ENCODE peak calls at places on chromosomes 16 and 17, in nine cellular contexts. One of them, this sample, is unnamed. For H3K27me3 and H3K4me1, the result is how much of the 10 kb centered on the place peaks cover.

GRCh38 chr17:7560172-7561027 is 1.3 kb upstream of the SENP3 start:
- DNase-seq in right lobe of liver: no peak
- DNase-seq in endodermal cell: peak
- DNase-seq in body of pancreas: peak
- DNase-seq in pancreas: peak
- DNase-seq in stomach: peak
- DNase-seq in BE2C: no peak
- DNase-seq in IMR-90: peak
- DNase-seq in H1: no peak
- DNase-seq in this sample: no peak

GRCh38 chr16:84610385-84610784 is 7.5 kb downstream of the COTL1 start:
- DNase-seq in IMR-90: no peak
- DNase-seq in pancreas: no peak
- DNase-seq in H1: no peak
- DNase-seq in right lobe of liver: no peak
- DNase-seq in BE2C: no peak
- DNase-seq in body of pancreas: no peak
- DNase-seq in stomach: no peak
- DNase-seq in endodermal cell: no peak
- DNase-seq in this sample: no peak

GRCh38 chr16:10031473-10031872 is 150.8 kb downstream of the GRIN2A start:
- DNase-seq in H1: no peak
- DNase-seq in body of pancreas: no peak
- DNase-seq in right lobe of liver: no peak
- DNase-seq in stomach: no peak
- DNase-seq in IMR-90: no peak
- DNase-seq in pancreas: no peak
- DNase-seq in endodermal cell: peak
- DNase-seq in BE2C: no peak
- DNase-seq in this sample: no peak

GRCh38 chr16:53372942-53373871 is 61.1 kb upstream of the RBL2 start:
- DNase-seq in right lobe of liver: peak
- DNase-seq in stomach: peak
- DNase-seq in endodermal cell: no peak
- DNase-seq in IMR-90: no peak
- DNase-seq in body of pancreas: peak
- DNase-seq in pancreas: peak
- DNase-seq in H1: peak
- DNase-seq in BE2C: no peak
- DNase-seq in this sample: no peak

GRCh38 chr16:20940864-20941634 is 40.5 kb downstream of the LYRM1 start:
- DNase-seq in IMR-90: no peak
- DNase-seq in BE2C: no peak
- DNase-seq in pancreas: no peak
- DNase-seq in endodermal cell: no peak
- DNase-seq in right lobe of liver: no peak
- DNase-seq in stomach: no peak
- DNase-seq in H1: no peak
- DNase-seq in body of pancreas: no peak
- DNase-seq in this sample: no peak

GRCh38 chr17:74484066-74484465 is 17.6 kb downstream of the CD300A start:
- DNase-seq in right lobe of liver: no peak
- DNase-seq in endodermal cell: peak
- DNase-seq in BE2C: no peak
- DNase-seq in H1: no peak
- DNase-seq in pancreas: no peak
- DNase-seq in IMR-90: no peak
- DNase-seq in body of pancreas: no peak
- DNase-seq in stomach: no peak
- DNase-seq in this sample: no peak

GRCh38 chr17:80123791-80124190 is 22.4 kb downstream of the GAA start:
- DNase-seq in H1: no peak
- DNase-seq in right lobe of liver: no peak
- DNase-seq in stomach: peak
- DNase-seq in pancreas: no peak
- DNase-seq in endodermal cell: no peak
- DNase-seq in body of pancreas: peak
- DNase-seq in IMR-90: peak
- DNase-seq in BE2C: no peak
- DNase-seq in this sample: no peak

GRCh38 chr16:17313085-17313611 is 157.6 kb downstream of the XYLT1 start:
- DNase-seq in BE2C: peak
- DNase-seq in stomach: no peak
- DNase-seq in endodermal cell: no peak
- DNase-seq in pancreas: peak
- DNase-seq in right lobe of liver: no peak
- DNase-seq in body of pancreas: peak
- DNase-seq in IMR-90: peak
- DNase-seq in H1: no peak
- DNase-seq in this sample: no peak

GRCh38 chr17:64507418-64507766 is 615 bp downstream of the CEP95 start:
- DNase-seq in right lobe of liver: no peak
- DNase-seq in endodermal cell: no peak
- DNase-seq in H1: no peak
- DNase-seq in stomach: no peak
- DNase-seq in IMR-90: peak
- DNase-seq in pancreas: peak
- DNase-seq in body of pancreas: peak
- DNase-seq in BE2C: peak
- DNase-seq in this sample: no peak

GRCh38 chr17:80361495-80362220 is 53.3 kb upstream of the ENDOV start:
- DNase-seq in pancreas: no peak
- DNase-seq in IMR-90: no peak
- DNase-seq in body of pancreas: no peak
- DNase-seq in right lobe of liver: peak
- DNase-seq in BE2C: peak
- DNase-seq in stomach: no peak
- DNase-seq in endodermal cell: peak
- DNase-seq in H1: no peak
- DNase-seq in this sample: no peak

GRCh38 chr16:56824335-56824734 is 40.7 kb upstream of the SLC12A3 start:
- DNase-seq in pancreas: no peak
- DNase-seq in body of pancreas: no peak
- DNase-seq in endodermal cell: no peak
- DNase-seq in right lobe of liver: no peak
- DNase-seq in stomach: peak
- DNase-seq in IMR-90: no peak
- DNase-seq in BE2C: no peak
- DNase-seq in H1: no peak
- DNase-seq in this sample: no peak

GRCh38 chr16:30095166-30096078 is 591 bp downstream of the YPEL3 start:
- DNase-seq in BE2C: no peak
- DNase-seq in right lobe of liver: no peak
- DNase-seq in pancreas: peak
- DNase-seq in H1: no peak
- DNase-seq in endodermal cell: peak
- DNase-seq in body of pancreas: peak
- DNase-seq in stomach: no peak
- DNase-seq in IMR-90: no peak
- DNase-seq in this sample: no peak

GRCh38 chr17:27081002-27081638 is 212.8 kb upstream of the WSB1 start:
- DNase-seq in stomach: no peak
- DNase-seq in pancreas: no peak
- DNase-seq in IMR-90: no peak
- DNase-seq in right lobe of liver: no peak
- DNase-seq in body of pancreas: no peak
- DNase-seq in BE2C: no peak
- DNase-seq in H1: no peak
- DNase-seq in endodermal cell: no peak
- DNase-seq in this sample: no peak

GRCh38 chr17:37475713-37476420 is 13.8 kb upstream of the DUSP14 start:
- DNase-seq in right lobe of liver: no peak
- DNase-seq in pancreas: no peak
- DNase-seq in stomach: no peak
- DNase-seq in endodermal cell: no peak
- DNase-seq in BE2C: no peak
- DNase-seq in body of pancreas: no peak
- DNase-seq in IMR-90: no peak
- DNase-seq in H1: no peak
- DNase-seq in this sample: no peak

GRCh38 chr16:73505178-73505968 is 457.4 kb upstream of the ZFHX3 start:
- DNase-seq in body of pancreas: no peak
- DNase-seq in right lobe of liver: no peak
- DNase-seq in BE2C: no peak
- DNase-seq in H1: no peak
- DNase-seq in endodermal cell: no peak
- DNase-seq in pancreas: no peak
- DNase-seq in IMR-90: no peak
- DNase-seq in stomach: no peak
- DNase-seq in this sample: no peak

GRCh38 chr17:75614006-75614405 is 19.2 kb upstream of the SMIM5 start:
- DNase-seq in IMR-90: no peak
- DNase-seq in H1: no peak
- DNase-seq in right lobe of liver: no peak
- DNase-seq in stomach: no peak
- DNase-seq in body of pancreas: no peak
- DNase-seq in endodermal cell: peak
- DNase-seq in pancreas: no peak
- DNase-seq in BE2C: peak
- DNase-seq in this sample: no peak
- TF ChIP-seq CTCF in IMR-90: peak
- TF ChIP-seq CTCF in H1: peak
- TF ChIP-seq CTCF in right lobe of liver: no peak
- TF ChIP-seq CTCF in stomach: no peak
- TF ChIP-seq CTCF in body of pancreas: no peak
- TF ChIP-seq CTCF in endodermal cell: peak
- TF ChIP-seq CTCF in pancreas: no peak
- TF ChIP-seq CTCF in BE2C: peak
- TF ChIP-seq CTCF in this sample: no peak

DNA sequence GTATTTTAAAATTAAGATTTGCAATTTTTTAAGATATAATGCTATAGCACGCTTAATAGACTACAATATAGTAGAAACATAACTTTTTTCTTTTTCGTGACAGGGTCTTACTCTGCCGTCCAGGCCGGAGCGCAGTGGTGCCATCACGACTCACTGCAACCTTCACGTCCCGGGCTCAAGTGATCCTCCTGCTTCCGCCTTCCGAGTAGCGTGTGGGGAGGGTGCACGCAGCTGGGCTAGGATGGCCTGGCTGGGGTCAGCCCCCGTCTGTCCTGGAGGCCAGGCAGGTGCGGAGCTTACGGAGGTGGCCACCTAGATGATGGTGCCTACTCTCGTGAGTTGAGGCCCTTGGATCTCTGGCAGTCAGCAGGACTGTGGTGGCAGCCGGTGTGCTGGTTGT is 50.1 kb downstream of the JPH3 start:
- DNase-seq in stomach: no peak
- DNase-seq in pancreas: no peak
- DNase-seq in IMR-90: no peak
- DNase-seq in H1: no peak
- DNase-seq in right lobe of liver: no peak
- DNase-seq in body of pancreas: no peak
- DNase-seq in endodermal cell: no peak
- DNase-seq in BE2C: no peak
- DNase-seq in this sample: no peak
- H3K27me3 ChIP-seq in stomach: under half
- H3K27me3 ChIP-seq in pancreas: under half
- H3K27me3 ChIP-seq in IMR-90: half or more
- H3K27me3 ChIP-seq in H1: under half
- H3K27me3 ChIP-seq in right lobe of liver: under half
- H3K27me3 ChIP-seq in body of pancreas: under half
- H3K27me3 ChIP-seq in endodermal cell: under half
- H3K27me3 ChIP-seq in BE2C: under half
- H3K27me3 ChIP-seq in this sample: under half

DNA sequence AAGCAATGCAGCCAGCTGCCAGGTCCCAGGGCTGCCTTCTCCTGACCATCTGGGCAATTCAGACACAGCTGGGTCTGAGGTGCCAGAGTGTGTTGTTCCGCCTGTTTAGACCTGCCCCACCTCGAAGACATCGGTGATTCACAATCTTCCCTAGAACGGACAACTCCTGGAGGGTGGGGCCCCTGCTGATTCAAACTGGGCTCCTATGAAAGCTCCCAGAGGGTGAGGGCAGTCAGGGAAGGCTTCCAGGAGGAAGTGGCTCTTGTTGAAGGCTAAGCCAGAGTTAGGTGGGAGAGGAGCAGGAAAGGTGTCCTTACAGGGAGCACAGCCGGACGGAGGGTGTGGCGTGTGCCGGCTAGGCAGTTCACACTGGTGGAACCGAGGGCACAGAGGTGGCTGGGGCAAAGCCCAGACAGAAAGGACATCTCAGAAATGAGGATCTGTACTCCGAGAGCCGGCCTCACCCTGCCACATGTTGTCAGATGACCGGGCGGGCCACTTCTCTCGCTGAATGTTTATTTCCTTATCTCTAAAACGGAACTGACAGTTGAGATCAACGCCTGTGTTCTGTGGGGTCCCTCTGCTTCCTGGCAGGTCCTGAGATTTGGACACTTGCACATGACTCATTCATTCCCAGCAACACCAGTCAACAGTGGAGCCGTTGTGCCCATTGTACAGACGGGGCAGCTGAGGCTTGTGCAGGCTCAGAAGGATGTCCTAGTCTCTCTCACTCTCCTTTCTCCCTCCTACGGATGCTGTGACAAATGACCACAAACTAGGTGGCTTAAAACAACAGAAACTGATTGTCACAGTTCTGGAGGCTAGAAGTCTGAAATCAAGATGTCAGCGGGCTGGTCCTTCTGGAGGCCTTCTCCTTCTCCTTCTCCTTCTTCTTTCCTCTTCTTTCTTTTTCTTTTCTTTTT is 26.9 kb upstream of the LITAF start:
- DNase-seq in stomach: peak
- DNase-seq in right lobe of liver: peak
- DNase-seq in pancreas: peak
- DNase-seq in IMR-90: no peak
- DNase-seq in BE2C: no peak
- DNase-seq in body of pancreas: peak
- DNase-seq in H1: no peak
- DNase-seq in endodermal cell: no peak
- DNase-seq in this sample: no peak
- H3K4me1 ChIP-seq in stomach: under half
- H3K4me1 ChIP-seq in right lobe of liver: under half
- H3K4me1 ChIP-seq in pancreas: under half
- H3K4me1 ChIP-seq in IMR-90: under half
- H3K4me1 ChIP-seq in BE2C: under half
- H3K4me1 ChIP-seq in body of pancreas: under half
- H3K4me1 ChIP-seq in H1: under half
- H3K4me1 ChIP-seq in endodermal cell: under half
- H3K4me1 ChIP-seq in this sample: under half

DNA sequence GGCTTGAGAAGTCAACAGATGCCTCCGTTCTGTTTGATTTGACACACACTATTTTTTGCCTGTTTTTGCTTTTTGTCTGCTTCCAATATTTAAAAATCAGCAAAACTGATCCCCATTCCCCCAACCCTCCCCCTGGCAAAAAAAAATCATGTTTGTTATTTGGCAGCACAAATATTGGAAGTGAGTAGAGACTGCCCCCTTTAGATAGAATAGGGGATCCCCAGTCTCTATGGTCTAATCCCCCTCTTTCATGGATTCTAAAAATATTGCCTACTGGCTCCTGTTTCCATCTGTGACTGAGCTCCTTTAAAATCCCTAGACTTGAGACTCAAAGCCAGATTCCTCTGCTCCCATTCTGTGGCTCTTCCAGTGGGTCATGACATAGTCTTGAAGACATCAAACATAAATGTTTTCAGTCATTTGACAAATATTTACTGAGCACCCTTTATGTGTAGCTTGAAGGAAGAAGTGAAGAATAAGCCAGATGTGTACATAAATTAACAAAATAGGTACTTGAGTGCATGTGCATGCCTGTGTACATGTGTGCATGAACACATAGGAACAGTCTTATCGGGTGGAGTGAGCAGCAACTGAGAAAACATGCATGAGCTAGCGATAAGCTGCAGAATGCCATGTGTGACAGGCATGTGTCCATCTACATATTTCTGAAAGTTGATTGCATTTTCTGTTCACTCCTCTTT is 101.2 kb downstream of the SALL1 start:
- DNase-seq in right lobe of liver: no peak
- DNase-seq in H1: no peak
- DNase-seq in endodermal cell: no peak
- DNase-seq in body of pancreas: no peak
- DNase-seq in stomach: no peak
- DNase-seq in pancreas: no peak
- DNase-seq in IMR-90: no peak
- DNase-seq in BE2C: no peak
- DNase-seq in this sample: no peak
- TF ChIP-seq CTCF in right lobe of liver: peak
- TF ChIP-seq CTCF in H1: peak
- TF ChIP-seq CTCF in endodermal cell: peak
- TF ChIP-seq CTCF in body of pancreas: no peak
- TF ChIP-seq CTCF in stomach: no peak
- TF ChIP-seq CTCF in pancreas: no peak
- TF ChIP-seq CTCF in IMR-90: no peak
- TF ChIP-seq CTCF in BE2C: no peak
- TF ChIP-seq CTCF in this sample: no peak

This sample was measured in thoracic aorta.